ENCODE peak calls at places on chromosomes 6 and 20, in four cellular contexts. One of them, this sample, is unnamed.

GRCh38 chr6:150426198-150426597 is 57.4 kb downstream of the IYD start:
- DNase-seq in cardiac muscle cell: no peak
- DNase-seq in ovary: no peak
- DNase-seq in neural progenitor cell: no peak
- DNase-seq in this sample: peak

GRCh38 chr6:40319124-40319523 is 268.0 kb downstream of the LRFN2 start:
- DNase-seq in cardiac muscle cell: no peak
- DNase-seq in neural progenitor cell: no peak
- DNase-seq in ovary: no peak
- DNase-seq in this sample: no peak

GRCh38 chr6:134358320-134358719 is 40.4 kb upstream of the SGK1 start:
- DNase-seq in cardiac muscle cell: no peak
- DNase-seq in ovary: no peak
- DNase-seq in neural progenitor cell: no peak
- DNase-seq in this sample: no peak

GRCh38 chr6:18492957-18493356 is 105.8 kb downstream of the RNF144B start:
- DNase-seq in cardiac muscle cell: no peak
- DNase-seq in ovary: no peak
- DNase-seq in neural progenitor cell: no peak
- DNase-seq in this sample: no peak

GRCh38 chr6:82337688-82338257 is 25.8 kb upstream of the TPBG start:
- DNase-seq in ovary: no peak
- DNase-seq in cardiac muscle cell: no peak
- DNase-seq in neural progenitor cell: no peak
- DNase-seq in this sample: peak

GRCh38 chr6:148528292-148528691 is 185.7 kb downstream of the SASH1 start:
- DNase-seq in neural progenitor cell: peak
- DNase-seq in cardiac muscle cell: no peak
- DNase-seq in ovary: no peak
- DNase-seq in this sample: no peak

GRCh38 chr6:152572395-152573061 is 64.6 kb downstream of the SYNE1 start:
- DNase-seq in neural progenitor cell: no peak
- DNase-seq in ovary: no peak
- DNase-seq in cardiac muscle cell: no peak
- DNase-seq in this sample: no peak

GRCh38 chr6:129671442-129672344 is 38.3 kb downstream of the ARHGAP18 start:
- DNase-seq in ovary: no peak
- DNase-seq in neural progenitor cell: peak
- DNase-seq in cardiac muscle cell: no peak
- DNase-seq in this sample: no peak

GRCh38 chr6:154731296-154732218 is 1.7 kb upstream of the SCAF8 start:
- DNase-seq in cardiac muscle cell: no peak
- DNase-seq in ovary: no peak
- DNase-seq in neural progenitor cell: no peak
- DNase-seq in this sample: no peak
- H3K4me3 ChIP-seq in cardiac muscle cell: no peak
- H3K4me3 ChIP-seq in ovary: no peak
- H3K4me3 ChIP-seq in neural progenitor cell: no peak
- H3K4me3 ChIP-seq in this sample: no peak

GRCh38 chr6:53493635-53494025 is 51.3 kb downstream of the GCLC start:
- DNase-seq in cardiac muscle cell: no peak
- DNase-seq in ovary: no peak
- DNase-seq in neural progenitor cell: no peak
- DNase-seq in this sample: no peak
- TF ChIP-seq CTCF in cardiac muscle cell: no peak
- TF ChIP-seq CTCF in ovary: no peak
- TF ChIP-seq CTCF in neural progenitor cell: no peak
- TF ChIP-seq CTCF in this sample: no peak

GRCh38 chr20:34557936-34558319 is 590 bp upstream of the MAP1LC3A start:
- DNase-seq in neural progenitor cell: no peak
- DNase-seq in cardiac muscle cell: no peak
- DNase-seq in ovary: no peak
- DNase-seq in this sample: no peak

GRCh38 chr20:34558320-34559202 is at the start of gene MAP1LC3A:
- DNase-seq in cardiac muscle cell: peak
- DNase-seq in ovary: peak
- DNase-seq in neural progenitor cell: peak
- DNase-seq in this sample: peak

GRCh38 chr20:34560614-34561013 is 2.1 kb downstream of the MAP1LC3A start:
- DNase-seq in ovary: peak
- DNase-seq in neural progenitor cell: no peak
- DNase-seq in cardiac muscle cell: no peak
- DNase-seq in this sample: no peak

GRCh38 chr20:34560141-34560523 is 1.6 kb downstream of the MAP1LC3A start:
- DNase-seq in ovary: peak
- DNase-seq in cardiac muscle cell: no peak
- DNase-seq in neural progenitor cell: no peak
- DNase-seq in this sample: no peak

GRCh38 chr20:34559311-34560140 is 1.0 kb downstream of the MAP1LC3A start:
- DNase-seq in cardiac muscle cell: no peak
- DNase-seq in neural progenitor cell: peak
- DNase-seq in ovary: peak
- DNase-seq in this sample: no peak
- H3K4me3 ChIP-seq in cardiac muscle cell: peak
- H3K4me3 ChIP-seq in neural progenitor cell: peak
- H3K4me3 ChIP-seq in ovary: peak
- H3K4me3 ChIP-seq in this sample: no peak

GRCh38 chr6:108463789-108464188 is 96.9 kb upstream of the FOXO3 start:
- DNase-seq in cardiac muscle cell: no peak
- DNase-seq in ovary: no peak
- DNase-seq in neural progenitor cell: no peak
- DNase-seq in this sample: no peak
- TF ChIP-seq CTCF in cardiac muscle cell: no peak
- TF ChIP-seq CTCF in ovary: no peak
- TF ChIP-seq CTCF in neural progenitor cell: no peak
- TF ChIP-seq CTCF in this sample: no peak

DNA sequence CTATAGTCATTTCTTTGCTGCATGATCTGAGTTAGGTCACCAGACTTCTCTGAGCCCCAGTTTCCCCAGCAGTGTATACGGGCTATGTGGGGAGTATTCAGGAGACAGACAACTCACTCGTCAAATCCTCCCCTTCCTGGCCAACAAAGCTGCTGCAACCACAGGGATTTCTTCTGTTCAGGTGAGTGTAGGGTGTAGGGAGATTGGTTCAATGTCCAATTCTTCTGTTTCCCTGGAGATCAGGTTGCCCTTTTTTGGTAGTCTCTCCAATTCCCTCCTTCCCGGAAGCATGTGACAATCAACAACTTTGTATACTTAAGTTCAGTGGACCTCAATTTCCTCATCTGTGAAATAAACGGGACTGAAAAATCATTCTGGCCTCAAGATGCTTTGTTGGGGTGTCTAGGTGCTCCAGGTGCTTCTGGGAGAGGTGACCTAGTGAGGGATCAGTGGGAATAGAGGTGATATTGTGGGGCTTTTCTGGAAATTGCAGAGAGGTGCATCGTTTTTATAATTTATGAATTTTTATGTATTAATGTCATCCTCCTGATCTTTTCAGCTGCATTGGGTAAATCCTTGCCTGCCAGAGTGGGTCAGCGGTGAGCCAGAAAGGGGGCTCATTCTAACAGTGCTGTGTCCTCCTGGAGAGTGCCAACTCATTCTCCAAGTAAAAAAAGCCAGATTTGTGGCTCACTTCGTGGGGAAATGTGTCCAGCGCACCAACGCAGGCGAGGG is 594 bp upstream of the CDKN1A start:
- DNase-seq in ovary: no peak
- DNase-seq in cardiac muscle cell: no peak
- DNase-seq in neural progenitor cell: no peak
- DNase-seq in this sample: no peak
- H3K4me3 ChIP-seq in ovary: peak
- H3K4me3 ChIP-seq in cardiac muscle cell: peak
- H3K4me3 ChIP-seq in neural progenitor cell: peak
- H3K4me3 ChIP-seq in this sample: no peak

GRCh38 chr6:85017352-85017751 is 253.0 kb upstream of the TBX18 start:
- DNase-seq in neural progenitor cell: no peak
- DNase-seq in cardiac muscle cell: no peak
- DNase-seq in ovary: no peak
- DNase-seq in this sample: no peak

GRCh38 chr6:85015396-85015990 is 251.1 kb upstream of the TBX18 start:
- DNase-seq in neural progenitor cell: peak
- DNase-seq in cardiac muscle cell: peak
- DNase-seq in ovary: peak
- DNase-seq in this sample: peak
- TF ChIP-seq CTCF in neural progenitor cell: peak
- TF ChIP-seq CTCF in cardiac muscle cell: peak
- TF ChIP-seq CTCF in ovary: no peak
- TF ChIP-seq CTCF in this sample: peak

GRCh38 chr6:25332671-25333071 is 53.5 kb downstream of the CARMIL1 start:
- DNase-seq in neural progenitor cell: no peak
- DNase-seq in ovary: no peak
- DNase-seq in cardiac muscle cell: no peak
- DNase-seq in this sample: no peak

GRCh38 chr6:25337004-25337403 is 57.8 kb downstream of the CARMIL1 start:
- DNase-seq in cardiac muscle cell: no peak
- DNase-seq in ovary: no peak
- DNase-seq in neural progenitor cell: no peak
- DNase-seq in this sample: no peak

GRCh38 chr6:25332165-25332564 is 53.0 kb downstream of the CARMIL1 start:
- DNase-seq in ovary: no peak
- DNase-seq in neural progenitor cell: no peak
- DNase-seq in cardiac muscle cell: no peak
- DNase-seq in this sample: no peak

GRCh38 chr6:25333471-25333870 is 54.3 kb downstream of the CARMIL1 start:
- DNase-seq in cardiac muscle cell: no peak
- DNase-seq in neural progenitor cell: no peak
- DNase-seq in ovary: no peak
- DNase-seq in this sample: no peak

DNA sequence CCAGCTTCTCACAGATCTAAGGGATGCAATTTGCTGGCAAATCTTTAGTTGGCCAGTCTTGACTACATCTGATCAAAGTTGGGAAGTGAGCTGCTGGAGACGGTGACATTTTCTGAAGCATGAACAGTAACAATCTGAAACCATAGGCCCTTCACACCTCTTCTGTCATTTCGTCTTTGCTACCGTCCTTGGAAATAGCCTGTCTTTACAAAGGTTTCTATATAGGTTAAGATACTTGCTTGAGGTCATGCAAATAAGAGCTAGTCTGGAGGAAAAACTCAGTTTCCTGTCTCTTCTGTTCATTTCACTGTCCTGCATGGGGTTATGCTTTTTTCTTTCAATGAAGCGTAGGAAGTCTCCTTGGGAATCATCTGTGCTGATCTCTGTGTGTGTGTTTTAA is 55.6 kb downstream of the CARMIL1 start:
- DNase-seq in cardiac muscle cell: no peak
- DNase-seq in neural progenitor cell: no peak
- DNase-seq in ovary: no peak
- DNase-seq in this sample: no peak
- H3K4me3 ChIP-seq in cardiac muscle cell: no peak
- H3K4me3 ChIP-seq in neural progenitor cell: no peak
- H3K4me3 ChIP-seq in ovary: no peak
- H3K4me3 ChIP-seq in this sample: no peak

DNA sequence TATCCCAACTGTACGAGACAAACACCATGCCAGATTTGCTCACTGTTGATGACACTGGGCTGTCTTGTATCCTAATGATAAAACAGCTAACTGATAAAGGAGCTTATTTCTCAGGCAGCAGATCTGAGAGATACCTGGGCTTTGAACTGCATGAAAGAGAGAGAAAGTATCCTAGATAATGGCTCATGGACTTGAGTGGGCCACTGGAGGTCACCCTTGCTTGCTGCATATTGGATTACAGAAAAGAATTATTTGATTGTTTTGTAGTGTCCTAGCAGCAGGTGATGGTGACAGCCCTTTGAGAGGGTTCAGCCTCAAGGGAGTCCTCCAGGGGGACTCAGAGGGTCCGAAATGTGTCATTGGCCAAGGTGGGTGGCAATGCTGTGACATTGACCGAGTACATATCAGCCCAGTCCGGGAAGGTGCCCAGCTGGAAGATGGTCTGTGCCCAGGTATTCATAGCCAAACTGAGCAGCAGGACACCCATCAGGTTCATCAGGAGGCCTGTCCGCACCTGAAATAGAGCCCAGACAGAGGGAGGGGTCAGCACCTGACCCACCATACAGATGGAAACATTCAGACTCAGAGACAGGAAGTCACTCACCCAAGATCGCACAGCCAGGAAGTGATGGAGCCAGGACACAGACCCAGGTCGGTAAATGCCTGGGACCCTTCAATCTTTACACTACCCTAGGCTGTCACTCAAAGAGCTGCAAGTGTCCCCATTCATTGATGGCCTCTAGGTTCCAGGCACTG is 9.4 kb upstream of the OCSTAMP start:
- DNase-seq in cardiac muscle cell: no peak
- DNase-seq in ovary: no peak
- DNase-seq in neural progenitor cell: no peak
- DNase-seq in this sample: no peak
- TF ChIP-seq CTCF in cardiac muscle cell: no peak
- TF ChIP-seq CTCF in ovary: no peak
- TF ChIP-seq CTCF in neural progenitor cell: no peak
- TF ChIP-seq CTCF in this sample: peak

DNA sequence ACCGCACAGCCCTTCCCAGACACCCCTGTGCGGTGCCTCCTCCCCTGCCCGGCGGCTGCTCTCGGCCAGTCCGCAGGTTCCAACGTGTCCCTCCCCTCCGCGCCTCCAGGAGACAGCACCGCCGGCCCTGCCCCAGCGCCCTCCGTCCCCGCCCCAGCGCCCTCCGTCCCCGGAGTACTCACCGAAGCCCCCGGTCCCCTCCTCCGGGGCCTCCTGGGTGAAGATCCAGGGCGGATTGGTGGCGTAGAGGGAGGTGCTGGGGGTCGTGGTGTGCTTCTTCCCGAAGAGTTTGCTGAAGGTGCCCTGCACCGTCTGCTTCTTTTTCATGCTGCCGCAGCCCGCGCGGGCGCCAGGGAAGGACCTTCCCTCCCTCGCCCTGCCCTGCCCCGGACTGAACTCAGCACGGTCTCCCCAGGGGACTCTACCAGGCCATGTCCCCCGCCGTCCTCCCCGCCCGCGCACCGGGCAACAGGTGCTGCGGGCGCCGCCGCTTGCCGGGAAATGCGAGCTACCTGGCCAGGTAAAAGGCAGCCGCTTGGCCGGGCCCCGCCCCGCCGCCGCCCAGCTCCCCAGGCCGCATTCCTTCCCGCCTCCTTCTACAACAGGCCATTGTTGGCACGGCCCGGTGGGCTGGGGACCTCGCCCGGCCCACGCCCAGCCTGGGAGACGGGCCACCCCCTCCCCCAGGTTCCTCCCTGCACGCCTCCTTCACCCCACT is at the start of gene C6orf132:
- DNase-seq in ovary: peak
- DNase-seq in cardiac muscle cell: peak
- DNase-seq in neural progenitor cell: peak
- DNase-seq in this sample: no peak
- H3K4me3 ChIP-seq in ovary: peak
- H3K4me3 ChIP-seq in cardiac muscle cell: peak
- H3K4me3 ChIP-seq in neural progenitor cell: peak
- H3K4me3 ChIP-seq in this sample: peak

GRCh38 chr6:132937466-132937906 is 123.1 kb downstream of the RPS12 start:
- DNase-seq in cardiac muscle cell: peak
- DNase-seq in neural progenitor cell: peak
- DNase-seq in ovary: no peak
- DNase-seq in this sample: peak
- TF ChIP-seq CTCF in cardiac muscle cell: peak
- TF ChIP-seq CTCF in neural progenitor cell: peak
- TF ChIP-seq CTCF in ovary: no peak
- TF ChIP-seq CTCF in this sample: peak

This sample was measured in LNCaP clone FGC.